ENCODE peak calls at places on chromosomes 2 and 18, in seven cellular contexts. A is ELR, U is GM03348, N is kidney glomerular epithelial cell, C is OCI-LY7, G is hippocampal formation, D is lower lobe of right lung. Z is an unnamed sample.

GRCh38 chr2:241808701-241809382 is at the start of gene NEU4:
- DNase-seq in A (no peak), U (no peak), N (no peak), C (no peak), G (no peak), D (no peak), Z (no peak)

GRCh38 chr2:99278793-99279291 is 22.2 kb downstream of the LYG1 start:
- DNase-seq in N (peak; percentile 94), G (no peak), D (no peak), U (peak; percentile 85), C (no peak), A (peak; percentile 78), Z (peak; percentile 70)

GRCh38 chr2:232981356-232981755 is 31.7 kb downstream of the NGEF start:
- DNase-seq in N (no peak), G (no peak), C (no peak), U (no peak), D (no peak), A (no peak), Z (no peak)

GRCh38 chr2:26330114-26330581 is 15.8 kb upstream of the SELENOI start:
- DNase-seq in U (peak; percentile 92), C (peak; percentile 78), G (peak; percentile 70), D (peak; percentile 93), A (peak; percentile 80), N (peak; percentile 67), Z (peak; percentile 32)

GRCh38 chr2:232533944-232534710 is 5.4 kb upstream of the CHRNG start:
- DNase-seq in C (peak; percentile 28), N (no peak), U (no peak), D (peak; percentile 36), A (no peak), G (no peak), Z (no peak)

GRCh38 chr2:50943781-50944180 is 88.2 kb downstream of the NRXN1 start:
- DNase-seq in G (no peak), C (no peak), N (no peak), A (no peak), D (no peak), U (no peak), Z (no peak)

GRCh38 chr18:4068552-4069158 is 386.5 kb downstream of the DLGAP1 start:
- DNase-seq in D (no peak), U (peak; percentile 71), A (peak; percentile 46), G (peak; percentile 5), N (peak; percentile 31), C (peak; percentile 67), Z (peak; percentile 9)

GRCh38 chr2:96594701-96595152 is 43.4 kb downstream of the KANSL3 start:
- DNase-seq in N (no peak), G (no peak), U (no peak), C (no peak), D (no peak), A (no peak), Z (no peak)

GRCh38 chr2:36452279-36452678 is 96.7 kb downstream of the CRIM1 start:
- DNase-seq in G (no peak), D (no peak), N (no peak), C (no peak), A (no peak), U (peak; percentile 41), Z (no peak)

GRCh38 chr2:64987001-64987962 is 1.9 kb upstream of the SLC1A4 start:
- DNase-seq in D (no peak), N (no peak), C (no peak), A (peak; percentile 34), G (no peak), U (peak; percentile 43), Z (no peak)

GRCh38 chr2:69514406-69514805 is 77.2 kb upstream of the NFU1 start:
- DNase-seq in G (peak; percentile 18), N (no peak), D (no peak), C (no peak), A (peak; percentile 43), U (peak; percentile 72), Z (peak; percentile 35)

GRCh38 chr18:51921862-51922261 is 418.1 kb upstream of the DCC start:
- DNase-seq in C (no peak), G (no peak), N (no peak), U (no peak), D (no peak), A (no peak), Z (no peak)

GRCh38 chr2:54601339-54601738 is 122.1 kb upstream of the EML6 start:
- DNase-seq in N (peak; percentile 97), C (no peak), D (no peak), U (no peak), G (no peak), A (no peak), Z (peak; percentile 98)

GRCh38 chr2:21710031-21710430 is 586.3 kb downstream of the TDRD15 start:
- DNase-seq in C (no peak), A (no peak), D (no peak), G (no peak), N (no peak), U (no peak), Z (no peak)

GRCh38 chr18:23710068-23710527 is 20.8 kb downstream of the LAMA3 start:
- DNase-seq in G (no peak), D (no peak), A (peak; percentile 50), U (no peak), C (no peak), N (peak; percentile 34), Z (no peak)

GRCh38 chr18:28350821-28351220 is 173.9 kb upstream of the CDH2 start:
- DNase-seq in D (no peak), A (no peak), G (no peak), N (no peak), C (no peak), U (no peak), Z (no peak)

GRCh38 chr2:43142921-43143438 is 83.4 kb downstream of the ZFP36L2 start:
- DNase-seq in D (no peak), A (peak; percentile 43), N (no peak), G (no peak), U (no peak), C (peak; percentile 57), Z (no peak)

GRCh38 chr2:158509928-158510797 is 53.4 kb downstream of the PKP4 start:
- DNase-seq in U (peak; percentile 48), G (no peak), C (no peak), N (no peak), D (no peak), A (peak; percentile 32), Z (no peak)

GRCh38 chr2:129757366-129757914 is 222.0 kb upstream of the RAB6C start:
- DNase-seq in C (no peak), D (no peak), G (no peak), U (no peak), N (no peak), A (no peak), Z (no peak)

GRCh38 chr2:167462379-167462778 is 574.1 kb downstream of the XIRP2 start:
- DNase-seq in U (no peak), A (no peak), N (no peak), C (no peak), G (no peak), D (no peak), Z (no peak)

GRCh38 chr2:88841224-88841929 is 149.9 kb downstream of the RPIA start:
- DNase-seq in A (no peak), N (no peak), G (no peak), U (no peak), D (peak; percentile 55), C (peak; percentile 89), Z (no peak)

GRCh38 chr2:48510329-48510728 is 19.6 kb upstream of the STON1 start:
- DNase-seq in G (no peak), A (peak; percentile 46), N (no peak), U (peak; percentile 62), D (no peak), C (no peak), Z (no peak)

GRCh38 chr2:55862269-55862668 is 61.3 kb downstream of the EFEMP1 start:
- DNase-seq in N (no peak), C (no peak), A (peak; percentile 92), G (no peak), U (peak; percentile 70), D (no peak), Z (peak; percentile 70)

GRCh38 chr2:206962966-206963365 is 23.6 kb downstream of the CPO start:
- DNase-seq in G (peak; percentile 15), D (no peak), U (no peak), N (no peak), A (no peak), C (no peak), Z (no peak)

GRCh38 chr2:98460573-98461560 is 16.2 kb downstream of the INPP4A start:
- DNase-seq in G (no peak), C (peak; percentile 69), N (no peak), A (no peak), U (no peak), D (no peak), Z (no peak)

GRCh38 chr2:207231106-207231860 is 65.5 kb upstream of the KLF7 start:
- DNase-seq in D (no peak), U (no peak), G (no peak), C (no peak), A (peak; percentile 58), N (no peak), Z (no peak)

GRCh38 chr2:111118455-111119003 is 2.2 kb upstream of the BCL2L11 start:
- DNase-seq in N (no peak), A (no peak), D (peak; percentile 52), G (no peak), C (no peak), U (no peak), Z (no peak)

GRCh38 chr2:128903637-128904036 is 585.0 kb upstream of the HS6ST1 start:
- DNase-seq in N (no peak), D (no peak), C (no peak), A (no peak), G (no peak), U (no peak), Z (no peak)

Z was measured in kidney epithelial cell.